ENCODE peak calls at places on chromosomes 5 and 9, in six cellular contexts. E, L, P, B, U and W are unnamed samples. For H3K4me1, the result is how much of the 10 kb centered on the place peaks cover.

GRCh38 chr5:127849891-127850290 is 146.7 kb downstream of the CCDC192 start:
- DNase-seq in E (no peak), L (no peak), P (no peak), B (no peak), U (no peak), W (no peak)

GRCh38 chr9:129138144-129138462 is 26.9 kb downstream of the PTPA start:
- DNase-seq in E (no peak), L (no peak), P (no peak), B (no peak), U (no peak), W (no peak)

GRCh38 chr5:166370928-166371690 is 1920.3 kb upstream of the WWC1 start:
- DNase-seq in E (no peak), L (no peak), P (no peak), B (no peak), U (no peak), W (no peak)

GRCh38 chr5:42569953-42570548 is 146.8 kb downstream of the GHR start:
- DNase-seq in E (no peak), L (peak), P (no peak), B (no peak), U (no peak), W (no peak)

GRCh38 chr9:136773386-136774044 is 9.2 kb upstream of the LCN15 start:
- DNase-seq in E (no peak), L (no peak), P (no peak), B (no peak), U (peak), W (peak)

GRCh38 chr9:121699271-121700164 is 48.1 kb downstream of the DAB2IP start:
- DNase-seq in E (no peak), L (no peak), P (no peak), B (peak), U (no peak), W (peak)

GRCh38 chr5:15266841-15267240 is 233.1 kb upstream of the FBXL7 start:
- DNase-seq in E (no peak), L (no peak), P (no peak), B (no peak), U (no peak), W (no peak)

GRCh38 chr5:104513194-104513602 is 950.6 kb upstream of the NUDT12 start:
- DNase-seq in E (no peak), L (no peak), P (no peak), B (no peak), U (peak), W (no peak)

GRCh38 chr9:33800886-33801285 is 5.5 kb downstream of the PRSS3 start:
- DNase-seq in E (no peak), L (no peak), P (no peak), B (no peak), U (no peak), W (no peak)

GRCh38 chr9:81002242-81002641 is 687.1 kb downstream of the TLE1 start:
- DNase-seq in E (no peak), L (no peak), P (no peak), B (no peak), U (no peak), W (no peak)

GRCh38 chr5:176389114-176389768 is 690 bp downstream of the HIGD2A start:
- DNase-seq in E (no peak), L (no peak), P (no peak), B (no peak), U (no peak), W (no peak)

GRCh38 chr5:137752873-137753226 is 1.3 kb downstream of the HNRNPA0 start:
- DNase-seq in E (no peak), L (no peak), P (no peak), B (no peak), U (peak), W (peak)

GRCh38 chr9:4206718-4207117 is 93.2 kb downstream of the GLIS3 start:
- DNase-seq in E (no peak), L (peak), P (no peak), B (no peak), U (no peak), W (no peak)

GRCh38 chr9:4211022-4211421 is 88.8 kb downstream of the GLIS3 start:
- DNase-seq in E (no peak), L (no peak), P (no peak), B (no peak), U (no peak), W (no peak)

GRCh38 chr9:4211806-4212205 is 88.1 kb downstream of the GLIS3 start:
- DNase-seq in E (no peak), L (no peak), P (no peak), B (no peak), U (no peak), W (no peak)

GRCh38 chr9:4207476-4207875 is 92.4 kb downstream of the GLIS3 start:
- DNase-seq in E (no peak), L (no peak), P (no peak), B (no peak), U (no peak), W (no peak)

DNA sequence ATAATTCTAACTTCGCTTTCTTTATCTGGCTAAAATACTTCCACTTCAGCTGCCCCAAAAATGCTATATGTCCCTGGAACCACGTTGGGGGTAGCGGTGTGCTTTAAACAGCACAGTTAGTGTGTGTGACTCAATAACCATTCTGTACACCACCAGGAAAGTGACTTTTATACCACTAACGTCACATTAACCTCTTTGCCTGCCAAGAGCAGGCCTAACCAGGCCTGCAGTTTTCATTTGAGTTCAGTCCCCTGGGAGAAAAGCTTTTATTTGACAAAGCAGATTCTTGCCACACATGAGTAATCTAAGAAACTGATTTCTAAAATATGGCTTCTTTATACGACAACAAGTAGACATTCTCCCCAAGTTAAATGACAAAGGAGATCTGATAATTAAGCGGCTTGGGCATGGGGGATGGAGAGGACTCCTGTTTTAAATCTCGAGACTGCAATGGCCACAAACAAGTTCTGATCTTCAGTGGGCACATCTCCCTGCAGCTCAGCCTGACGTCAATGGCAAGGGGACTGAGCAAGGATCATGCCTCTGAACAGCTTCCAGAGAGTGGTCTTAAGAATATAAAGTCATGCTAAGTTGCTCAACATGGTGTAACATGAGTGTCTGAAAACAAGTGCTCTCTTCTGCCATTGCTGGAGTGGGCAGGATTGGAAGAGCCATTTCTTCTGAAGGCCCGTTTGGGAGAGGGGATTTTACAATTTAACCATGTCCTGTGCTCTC is 91.8 kb downstream of the GLIS3 start:
- DNase-seq in E (no peak), L (no peak), P (peak), B (no peak), U (no peak), W (no peak)
- H3K27ac ChIP-seq in E (peak), L (no peak), P (peak), B (peak), U (no peak), W (no peak)

GRCh38 chr9:133679466-133680051 is 43.4 kb downstream of the DBH start:
- DNase-seq in E (no peak), L (no peak), P (no peak), B (no peak), U (no peak), W (no peak)
- H3K4me1 ChIP-seq in E (under half), L (under half), P (under half), B (under half), U (under half), W (under half)

GRCh38 chr9:127817881-127818434 is 15.3 kb downstream of the FPGS start:
- DNase-seq in E (no peak), L (peak), P (no peak), B (no peak), U (no peak), W (no peak)
- H3K27ac ChIP-seq in E (no peak), L (no peak), P (no peak), B (no peak), U (no peak), W (no peak)

DNA sequence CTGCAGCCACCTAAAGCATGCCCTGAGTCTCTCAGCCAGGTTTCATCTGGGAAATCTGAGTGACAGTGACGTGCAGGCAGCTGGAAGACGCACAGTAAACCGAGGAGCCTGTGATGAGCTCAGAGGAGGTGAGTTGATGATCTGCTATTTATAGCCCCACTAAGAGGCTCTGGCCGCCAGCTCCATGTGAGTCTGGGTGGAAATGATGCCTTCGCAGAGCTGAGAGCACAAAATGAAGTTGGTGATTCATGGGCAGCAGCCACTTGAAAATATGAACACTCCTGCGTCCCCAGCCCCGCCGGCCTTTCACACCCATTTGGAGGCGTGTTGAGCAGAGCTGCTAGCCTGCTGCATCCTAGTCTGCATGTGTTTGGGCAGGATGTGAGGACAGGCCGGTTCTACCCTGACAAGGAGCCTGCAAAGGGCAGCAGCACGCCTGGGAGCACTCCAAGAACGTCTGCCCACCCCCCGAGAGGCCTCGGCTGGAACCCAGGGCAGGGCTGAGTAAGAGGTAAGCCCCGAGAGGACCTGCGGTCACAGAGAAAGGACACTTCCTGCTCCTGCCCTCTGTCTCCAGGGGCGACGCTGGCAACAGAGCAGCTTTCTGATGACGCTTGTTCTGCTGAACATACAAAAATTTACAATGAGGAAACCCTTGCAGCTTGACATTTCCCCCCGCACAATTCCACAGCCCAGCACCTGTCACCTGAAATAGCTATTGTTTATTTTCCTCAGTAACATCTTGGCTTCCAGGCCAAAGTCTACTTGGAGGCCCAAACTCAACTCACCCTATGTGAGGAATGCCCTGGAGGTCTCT is 25.1 kb upstream of the CDKN2AIPNL start:
- DNase-seq in E (peak), L (peak), P (peak), B (peak), U (peak), W (peak)
- H3K4me1 ChIP-seq in E (under half), L (under half), P (under half), B (under half), U (half or more), W (under half)

GRCh38 chr5:40734986-40735385 is 20.8 kb downstream of the TTC33 start:
- DNase-seq in E (no peak), L (no peak), P (no peak), B (no peak), U (no peak), W (no peak)
- H3K27ac ChIP-seq in E (no peak), L (no peak), P (no peak), B (no peak), U (no peak), W (no peak)

GRCh38 chr9:92171281-92171680 is 56.1 kb upstream of the SPTLC1 start:
- DNase-seq in E (no peak), L (no peak), P (no peak), B (no peak), U (no peak), W (no peak)

GRCh38 chr9:92170848-92171247 is 55.6 kb upstream of the SPTLC1 start:
- DNase-seq in E (no peak), L (no peak), P (no peak), B (no peak), U (no peak), W (no peak)

GRCh38 chr9:92175441-92175840 is 60.2 kb upstream of the SPTLC1 start:
- DNase-seq in E (no peak), L (no peak), P (no peak), B (no peak), U (no peak), W (no peak)

GRCh38 chr9:92173318-92173717 is 58.1 kb upstream of the SPTLC1 start:
- DNase-seq in E (no peak), L (no peak), P (no peak), B (no peak), U (no peak), W (no peak)

GRCh38 chr9:92171822-92172221 is 56.6 kb upstream of the SPTLC1 start:
- DNase-seq in E (no peak), L (no peak), P (no peak), B (no peak), U (no peak), W (no peak)
- H3K4me1 ChIP-seq in E (under half), L (under half), P (under half), B (under half), U (under half), W (under half)